ENCODE peak calls at places on chromosomes 6 and 20, in eight cellular contexts. B, L, F, Q, O, K, Z and D are unnamed samples.

GRCh38 chr6:142361765-142362540 is 60.1 kb downstream of the ADGRG6 start:
- DNase-seq in B (peak), L (peak), F (peak), Q (no peak), O (peak), K (no peak), Z (no peak), D (no peak)

GRCh38 chr6:84284428-84285033 is 57.1 kb upstream of the CEP162 start:
- DNase-seq in B (peak), L (no peak), F (no peak), Q (no peak), O (peak), K (peak), Z (no peak), D (no peak)

GRCh38 chr20:19729672-19730071 is 28.4 kb upstream of the RIN2 start:
- DNase-seq in B (no peak), L (no peak), F (no peak), Q (no peak), O (no peak), K (no peak), Z (no peak), D (no peak)

GRCh38 chr6:11462742-11463414 is 74.7 kb upstream of the TMEM170B start:
- DNase-seq in B (peak), L (no peak), F (no peak), Q (no peak), O (peak), K (no peak), Z (no peak), D (no peak)

GRCh38 chr6:52077180-52077884 is 10.1 kb downstream of the PKHD1 start:
- DNase-seq in B (no peak), L (no peak), F (no peak), Q (no peak), O (no peak), K (peak), Z (no peak), D (no peak)

GRCh38 chr6:36444470-36444869 is 1.7 kb downstream of the KCTD20 start:
- DNase-seq in B (peak), L (no peak), F (no peak), Q (no peak), O (peak), K (no peak), Z (no peak), D (no peak)

GRCh38 chr6:144661101-144661806 is 376.1 kb downstream of the UTRN start:
- DNase-seq in B (no peak), L (no peak), F (no peak), Q (no peak), O (no peak), K (peak), Z (no peak), D (no peak)

GRCh38 chr20:49344975-49345374 is 67.1 kb upstream of the ZNFX1 start:
- DNase-seq in B (peak), L (peak), F (peak), Q (peak), O (peak), K (no peak), Z (no peak), D (peak)

GRCh38 chr6:39361657-39362486 is 39.4 kb upstream of the KCNK16 start:
- DNase-seq in B (peak), L (peak), F (peak), Q (peak), O (peak), K (peak), Z (no peak), D (peak)

GRCh38 chr6:37130704-37131103 is 39.2 kb upstream of the PIM1 start:
- DNase-seq in B (no peak), L (no peak), F (peak), Q (peak), O (peak), K (no peak), Z (peak), D (no peak)

GRCh38 chr6:44651604-44652003 is 264.1 kb downstream of the CDC5L start:
- DNase-seq in B (no peak), L (no peak), F (no peak), Q (no peak), O (no peak), K (peak), Z (no peak), D (no peak)

GRCh38 chr20:58639182-58640146 is 11.6 kb upstream of the STX16 start:
- DNase-seq in B (no peak), L (no peak), F (no peak), Q (peak), O (no peak), K (no peak), Z (no peak), D (peak)

GRCh38 chr6:16739329-16739801 is 21.9 kb downstream of the ATXN1 start:
- DNase-seq in B (no peak), L (no peak), F (no peak), Q (peak), O (peak), K (no peak), Z (no peak), D (no peak)

GRCh38 chr20:31972481-31973386 is 4.8 kb downstream of the XKR7 start:
- DNase-seq in B (peak), L (no peak), F (no peak), Q (no peak), O (no peak), K (peak), Z (no peak), D (no peak)

GRCh38 chr6:155408231-155408630 is 47.4 kb downstream of the NOX3 start:
- DNase-seq in B (no peak), L (no peak), F (no peak), Q (no peak), O (no peak), K (no peak), Z (no peak), D (no peak)

GRCh38 chr20:38229376-38230252 is 30.9 kb downstream of the KIAA1755 start:
- DNase-seq in B (peak), L (no peak), F (no peak), Q (peak), O (peak), K (peak), Z (no peak), D (no peak)

DNA sequence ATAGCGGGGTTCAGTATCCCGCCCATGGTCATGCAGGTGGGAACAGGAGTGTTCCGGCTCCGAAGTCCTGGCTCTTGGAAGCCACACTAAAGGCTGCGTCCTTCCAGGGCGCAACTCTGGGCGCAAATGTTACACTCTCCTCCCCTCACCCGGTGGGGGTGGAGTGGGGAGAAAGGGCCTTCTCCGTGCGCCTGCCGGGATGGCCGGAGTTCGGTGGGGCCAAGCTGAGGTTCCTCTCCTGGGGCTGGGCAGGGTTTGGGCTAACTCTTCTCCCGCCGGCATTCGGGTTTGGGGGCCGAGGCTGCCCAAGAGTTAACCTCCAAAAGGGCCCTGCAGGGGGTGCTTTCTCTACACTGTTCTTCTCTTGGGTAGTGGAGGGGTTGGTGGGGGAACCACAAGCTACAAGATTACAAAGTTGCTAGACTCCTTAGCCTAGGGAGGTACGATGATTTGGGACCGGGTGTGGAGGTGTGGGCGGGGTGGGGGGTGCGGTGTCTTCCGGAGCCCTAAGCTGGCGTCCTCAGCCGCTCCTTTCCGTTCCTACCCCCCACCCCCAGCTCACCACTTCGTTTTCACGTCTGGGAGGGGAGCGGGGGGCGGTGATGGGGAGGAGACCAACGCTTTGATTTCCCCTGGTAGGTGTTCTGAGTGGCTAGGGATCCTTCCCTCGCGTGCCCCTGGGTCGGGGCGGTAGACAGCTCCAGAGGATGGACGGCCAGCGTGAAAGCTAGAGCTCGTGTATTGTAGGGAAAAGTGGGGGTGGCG is 12.3 kb downstream of the NRN1 start:
- DNase-seq in B (no peak), L (no peak), F (no peak), Q (no peak), O (no peak), K (peak), Z (no peak), D (no peak)
- TF ChIP-seq CTCF in B (no peak), L (no peak), F (no peak), Q (no peak), O (no peak), K (peak), Z (no peak), D (no peak)

GRCh38 chr20:35453647-35454046 is 1.8 kb upstream of the CEP250 start:
- DNase-seq in B (no peak), L (no peak), F (no peak), Q (no peak), O (no peak), K (no peak), Z (no peak), D (no peak)
- H3K4me3 ChIP-seq in B (peak), L (peak), F (peak), Q (no peak), O (no peak), K (peak), Z (no peak), D (no peak)

GRCh38 chr6:31870385-31870921 is 7.8 kb upstream of the NEU1 start:
- DNase-seq in B (no peak), L (no peak), F (no peak), Q (no peak), O (no peak), K (peak), Z (no peak), D (no peak)
- TF ChIP-seq CTCF in B (no peak), L (no peak), F (no peak), Q (no peak), O (peak), K (peak), Z (no peak), D (no peak)

DNA sequence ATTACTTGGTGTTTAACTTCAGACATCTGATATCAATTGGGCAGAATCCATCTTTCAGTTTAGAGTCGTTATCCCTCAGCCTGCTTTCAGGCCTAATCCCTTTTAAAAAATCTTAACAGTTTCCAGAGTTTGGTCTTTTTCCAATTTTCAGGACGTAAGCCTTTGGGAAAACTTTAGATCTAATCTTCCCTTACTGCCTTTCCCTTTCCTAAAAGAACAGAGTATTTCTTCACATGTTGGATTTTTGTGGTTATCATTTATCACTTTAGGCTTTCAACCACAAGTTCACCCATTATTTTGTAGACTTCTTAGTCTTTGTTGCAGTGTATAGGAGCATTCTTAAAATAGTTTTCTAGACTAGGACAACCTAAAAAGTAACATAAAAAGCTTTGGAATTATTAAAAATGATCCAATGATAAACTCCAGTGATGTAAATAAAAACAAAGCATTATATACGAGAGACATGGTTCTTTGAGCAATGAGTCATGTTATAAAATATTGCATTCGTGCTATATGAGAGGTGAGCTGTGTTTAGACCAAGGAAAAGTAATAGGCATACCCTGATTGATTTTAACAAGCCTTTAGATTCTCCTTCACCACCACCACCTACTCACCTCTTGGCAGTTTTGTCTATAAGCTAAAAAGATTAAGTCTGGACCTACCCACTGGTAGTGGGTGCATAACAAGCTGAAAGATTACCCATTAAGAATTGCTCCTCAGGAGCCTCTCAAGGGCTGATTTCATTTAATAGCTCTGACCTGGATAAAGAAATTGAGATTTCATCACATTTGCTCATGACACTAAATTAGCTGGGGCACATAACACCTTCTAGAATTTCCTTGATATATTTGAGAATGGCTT is 90.5 kb upstream of the MCHR2 start:
- DNase-seq in B (no peak), L (no peak), F (no peak), Q (no peak), O (peak), K (no peak), Z (no peak), D (no peak)
- H3K4me3 ChIP-seq in B (no peak), L (no peak), F (no peak), Q (no peak), O (no peak), K (no peak), Z (no peak), D (no peak)

GRCh38 chr20:6566821-6567220 is 200.7 kb upstream of the BMP2 start:
- DNase-seq in B (peak), L (peak), F (peak), Q (no peak), O (peak), K (no peak), Z (no peak), D (no peak)
- TF ChIP-seq CTCF in B (peak), L (no peak), F (no peak), Q (no peak), O (no peak), K (no peak), Z (no peak), D (no peak)

GRCh38 chr6:41571066-41571780 is 25.0 kb downstream of the FOXP4 start:
- DNase-seq in B (no peak), L (no peak), F (no peak), Q (no peak), O (peak), K (peak), Z (no peak), D (no peak)

GRCh38 chr6:41568202-41568584 is 22.0 kb downstream of the FOXP4 start:
- DNase-seq in B (no peak), L (no peak), F (no peak), Q (no peak), O (no peak), K (no peak), Z (no peak), D (no peak)

GRCh38 chr6:41570270-41570615 is 24.1 kb downstream of the FOXP4 start:
- DNase-seq in B (no peak), L (no peak), F (no peak), Q (no peak), O (no peak), K (peak), Z (no peak), D (no peak)

GRCh38 chr6:41566961-41567360 is 20.8 kb downstream of the FOXP4 start:
- DNase-seq in B (no peak), L (no peak), F (no peak), Q (no peak), O (no peak), K (no peak), Z (no peak), D (no peak)

DNA sequence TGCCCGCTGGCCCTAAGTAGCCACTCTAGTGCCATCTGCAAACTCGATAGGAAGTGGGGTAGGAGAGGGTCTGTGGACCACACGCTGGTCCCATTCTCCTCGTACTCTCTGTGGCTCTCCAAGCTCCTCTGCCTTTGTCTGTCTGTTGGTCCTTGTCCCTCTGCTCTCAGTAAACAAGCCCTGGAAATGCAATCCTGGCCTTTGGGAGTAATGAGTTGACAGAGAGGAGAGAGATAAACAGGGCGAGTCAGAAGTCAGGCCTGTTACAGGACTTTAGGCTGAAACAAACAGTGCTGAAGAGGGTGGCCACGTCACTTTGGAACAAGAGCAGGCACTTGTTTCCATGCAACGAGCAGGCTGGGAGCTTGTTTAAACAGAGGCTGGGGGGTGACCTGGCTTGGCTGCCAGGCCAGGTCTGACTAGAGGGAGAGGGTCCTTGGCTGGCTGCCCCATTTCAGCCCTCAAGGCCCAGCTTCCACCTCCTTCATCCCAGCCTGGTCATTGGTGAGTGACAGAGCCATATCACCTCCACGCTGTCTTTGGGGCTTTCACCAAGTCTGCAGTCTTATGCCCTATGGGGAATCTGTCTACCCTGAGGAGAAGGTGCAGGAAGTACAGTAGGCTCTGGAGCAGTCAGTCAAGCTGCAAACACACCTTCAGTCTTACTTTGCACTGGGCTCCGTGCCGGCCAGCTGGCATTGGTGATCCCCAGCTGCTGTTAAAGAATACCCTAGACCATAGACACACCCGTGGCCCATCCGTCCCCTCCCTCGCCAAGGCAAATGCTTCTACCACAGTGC is 22.6 kb downstream of the FOXP4 start:
- DNase-seq in B (no peak), L (no peak), F (no peak), Q (no peak), O (peak), K (peak), Z (no peak), D (no peak)
- H3K4me3 ChIP-seq in B (no peak), L (no peak), F (no peak), Q (no peak), O (no peak), K (no peak), Z (no peak), D (no peak)